ENCODE peak calls at places on chromosomes 1 and 21, in seven cellular contexts. One of them, this sample, is unnamed.

GRCh38 chr1:71285529-71285928 is 204.7 kb upstream of the ZRANB2 start:
- DNase-seq in left lung: no peak
- DNase-seq in breast epithelium: no peak
- DNase-seq in Caco-2: no peak
- DNase-seq in endothelial cell: no peak
- DNase-seq in GM23338: no peak
- DNase-seq in IMR-90: no peak
- DNase-seq in this sample: no peak

GRCh38 chr1:53450225-53450624 is 9.0 kb upstream of the DMRTB1 start:
- DNase-seq in IMR-90: no peak
- DNase-seq in Caco-2: no peak
- DNase-seq in GM23338: peak; percentile 63
- DNase-seq in left lung: no peak
- DNase-seq in endothelial cell: no peak
- DNase-seq in breast epithelium: no peak
- DNase-seq in this sample: no peak

GRCh38 chr1:185393821-185394220 is 76.8 kb upstream of the IVNS1ABP start:
- DNase-seq in Caco-2: no peak
- DNase-seq in breast epithelium: no peak
- DNase-seq in GM23338: no peak
- DNase-seq in IMR-90: no peak
- DNase-seq in left lung: no peak
- DNase-seq in endothelial cell: no peak
- DNase-seq in this sample: no peak

GRCh38 chr1:100398648-100399047 is 46.3 kb downstream of the CDC14A start:
- DNase-seq in Caco-2: no peak
- DNase-seq in IMR-90: no peak
- DNase-seq in GM23338: no peak
- DNase-seq in left lung: no peak
- DNase-seq in breast epithelium: no peak
- DNase-seq in endothelial cell: no peak
- DNase-seq in this sample: no peak

GRCh38 chr1:117366281-117366981 is 818 bp upstream of the MAN1A2 start:
- DNase-seq in IMR-90: peak; percentile 60
- DNase-seq in Caco-2: peak; percentile 86
- DNase-seq in GM23338: peak; percentile 74
- DNase-seq in left lung: peak; percentile 85
- DNase-seq in breast epithelium: peak; percentile 82
- DNase-seq in endothelial cell: peak; percentile 91
- DNase-seq in this sample: peak; percentile 94

GRCh38 chr1:26164036-26164927 is 4.5 kb downstream of the C1orf232 start:
- DNase-seq in Caco-2: peak; percentile 67
- DNase-seq in left lung: no peak
- DNase-seq in GM23338: peak; percentile 86
- DNase-seq in breast epithelium: no peak
- DNase-seq in IMR-90: no peak
- DNase-seq in endothelial cell: peak; percentile 78
- DNase-seq in this sample: peak; percentile 75

GRCh38 chr1:107695341-107695740 is 269.6 kb downstream of the VAV3 start:
- DNase-seq in GM23338: no peak
- DNase-seq in breast epithelium: no peak
- DNase-seq in endothelial cell: no peak
- DNase-seq in Caco-2: no peak
- DNase-seq in IMR-90: no peak
- DNase-seq in left lung: no peak
- DNase-seq in this sample: no peak

GRCh38 chr1:17488977-17489739 is 49.7 kb upstream of the RCC2 start:
- DNase-seq in GM23338: no peak
- DNase-seq in IMR-90: peak; percentile 15
- DNase-seq in breast epithelium: no peak
- DNase-seq in Caco-2: no peak
- DNase-seq in endothelial cell: no peak
- DNase-seq in left lung: no peak
- DNase-seq in this sample: no peak

GRCh38 chr1:25773441-25774125 is 26.4 kb upstream of the SELENON start:
- DNase-seq in endothelial cell: no peak
- DNase-seq in GM23338: no peak
- DNase-seq in left lung: peak; percentile 60
- DNase-seq in Caco-2: peak; percentile 87
- DNase-seq in IMR-90: peak; percentile 12
- DNase-seq in breast epithelium: peak; percentile 71
- DNase-seq in this sample: no peak

GRCh38 chr1:4060850-4061249 is 160.8 kb upstream of the C1orf174 start:
- DNase-seq in IMR-90: no peak
- DNase-seq in GM23338: no peak
- DNase-seq in breast epithelium: no peak
- DNase-seq in endothelial cell: no peak
- DNase-seq in Caco-2: no peak
- DNase-seq in left lung: no peak
- DNase-seq in this sample: no peak

GRCh38 chr21:35646606-35647005 is 413.7 kb downstream of the SETD4 start:
- DNase-seq in endothelial cell: no peak
- DNase-seq in Caco-2: no peak
- DNase-seq in IMR-90: peak; percentile 52
- DNase-seq in GM23338: no peak
- DNase-seq in left lung: no peak
- DNase-seq in breast epithelium: no peak
- DNase-seq in this sample: no peak

GRCh38 chr21:32474179-32475059 is 61.9 kb downstream of the EVA1C start:
- DNase-seq in GM23338: no peak
- DNase-seq in Caco-2: no peak
- DNase-seq in left lung: no peak
- DNase-seq in endothelial cell: no peak
- DNase-seq in breast epithelium: no peak
- DNase-seq in IMR-90: no peak
- DNase-seq in this sample: no peak

GRCh38 chr1:43536864-43537358 is 6.2 kb downstream of the PTPRF start:
- DNase-seq in endothelial cell: no peak
- DNase-seq in IMR-90: no peak
- DNase-seq in breast epithelium: no peak
- DNase-seq in GM23338: no peak
- DNase-seq in Caco-2: no peak
- DNase-seq in left lung: no peak
- DNase-seq in this sample: no peak

GRCh38 chr1:91851130-91852010 is 34.6 kb downstream of the TGFBR3 start:
- DNase-seq in endothelial cell: no peak
- DNase-seq in left lung: peak; percentile 89
- DNase-seq in Caco-2: no peak
- DNase-seq in GM23338: no peak
- DNase-seq in breast epithelium: peak; percentile 77
- DNase-seq in IMR-90: peak; percentile 89
- DNase-seq in this sample: peak; percentile 91

GRCh38 chr21:14403681-14404318 is 20.9 kb upstream of the HSPA13 start:
- DNase-seq in breast epithelium: no peak
- DNase-seq in IMR-90: peak; percentile 45
- DNase-seq in GM23338: peak; percentile 46
- DNase-seq in left lung: no peak
- DNase-seq in Caco-2: peak; percentile 28
- DNase-seq in endothelial cell: no peak
- DNase-seq in this sample: no peak

GRCh38 chr1:81414417-81415087 is 386.2 kb upstream of the ADGRL2 start:
- DNase-seq in GM23338: peak; percentile 83
- DNase-seq in left lung: peak; percentile 44
- DNase-seq in Caco-2: peak; percentile 31
- DNase-seq in endothelial cell: peak; percentile 85
- DNase-seq in breast epithelium: no peak
- DNase-seq in IMR-90: peak; percentile 23
- DNase-seq in this sample: peak; percentile 75

GRCh38 chr1:114345930-114346479 is 165.0 kb downstream of the TRIM33 start:
- DNase-seq in endothelial cell: peak; percentile 13
- DNase-seq in GM23338: peak; percentile 67
- DNase-seq in Caco-2: no peak
- DNase-seq in IMR-90: no peak
- DNase-seq in left lung: no peak
- DNase-seq in breast epithelium: no peak
- DNase-seq in this sample: peak; percentile 63

GRCh38 chr1:62676606-62677356 is 11.4 kb downstream of the DOCK7 start:
- DNase-seq in left lung: no peak
- DNase-seq in endothelial cell: no peak
- DNase-seq in Caco-2: no peak
- DNase-seq in IMR-90: peak; percentile 66
- DNase-seq in breast epithelium: no peak
- DNase-seq in GM23338: peak; percentile 47
- DNase-seq in this sample: no peak

GRCh38 chr1:94942171-94943128 is 15.5 kb upstream of the CNN3 start:
- DNase-seq in Caco-2: peak; percentile 14
- DNase-seq in breast epithelium: no peak
- DNase-seq in left lung: no peak
- DNase-seq in IMR-90: no peak
- DNase-seq in endothelial cell: no peak
- DNase-seq in GM23338: no peak
- DNase-seq in this sample: no peak
- TF ChIP-seq CTCF in Caco-2: no peak
- TF ChIP-seq CTCF in breast epithelium: no peak
- TF ChIP-seq CTCF in left lung: no peak
- TF ChIP-seq CTCF in IMR-90: no peak
- TF ChIP-seq CTCF in endothelial cell: no peak
- TF ChIP-seq CTCF in GM23338: no peak
- TF ChIP-seq CTCF in this sample: no peak

DNA sequence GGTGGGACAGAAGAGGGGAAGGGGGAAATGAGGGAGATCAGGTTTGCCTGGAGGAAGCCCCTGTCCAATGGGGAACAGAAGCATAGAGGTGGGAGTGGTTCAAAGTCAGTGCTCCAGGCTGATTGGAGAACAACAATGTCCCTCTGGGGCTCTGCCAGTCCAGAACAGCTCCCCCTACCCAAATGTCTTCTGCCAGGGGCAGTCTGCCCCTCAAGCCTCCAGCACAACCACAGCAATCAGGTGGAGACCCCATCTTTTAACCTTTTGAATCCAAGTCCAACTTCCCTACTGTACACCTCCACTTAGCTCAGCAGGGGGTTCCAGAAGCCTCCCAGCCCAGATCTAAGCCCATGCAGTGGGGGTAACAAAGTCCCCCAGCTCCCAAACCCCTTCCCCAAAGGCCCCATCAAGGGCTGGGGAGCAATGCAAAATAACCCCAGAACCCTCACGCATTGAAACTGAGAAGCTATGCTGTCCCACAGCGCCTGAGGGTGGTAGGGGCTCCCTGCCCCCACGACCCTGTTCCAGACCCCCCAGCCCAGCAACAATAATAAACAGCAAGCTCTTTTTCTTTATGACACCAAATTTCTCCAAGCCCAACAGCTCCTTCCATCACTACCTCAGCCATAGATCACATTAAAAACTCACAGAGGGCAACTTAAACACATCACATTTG is 3.3 kb downstream of the AHDC1 start:
- DNase-seq in IMR-90: peak; percentile 45
- DNase-seq in GM23338: peak; percentile 75
- DNase-seq in endothelial cell: no peak
- DNase-seq in Caco-2: peak; percentile 23
- DNase-seq in breast epithelium: no peak
- DNase-seq in left lung: no peak
- DNase-seq in this sample: no peak
- TF ChIP-seq CTCF in IMR-90: no peak
- TF ChIP-seq CTCF in GM23338: peak; percentile 41
- TF ChIP-seq CTCF in endothelial cell: no peak
- TF ChIP-seq CTCF in Caco-2: no peak
- TF ChIP-seq CTCF in breast epithelium: no peak
- TF ChIP-seq CTCF in left lung: no peak
- TF ChIP-seq CTCF in this sample: no peak

GRCh38 chr1:46623733-46624695 is 7.4 kb upstream of the MOB3C start:
- DNase-seq in IMR-90: peak; percentile 37
- DNase-seq in endothelial cell: no peak
- DNase-seq in GM23338: no peak
- DNase-seq in Caco-2: no peak
- DNase-seq in breast epithelium: no peak
- DNase-seq in left lung: no peak
- DNase-seq in this sample: no peak

GRCh38 chr1:46618746-46619415 is 2.3 kb upstream of the MOB3C start:
- DNase-seq in GM23338: no peak
- DNase-seq in endothelial cell: no peak
- DNase-seq in left lung: no peak
- DNase-seq in Caco-2: no peak
- DNase-seq in breast epithelium: no peak
- DNase-seq in IMR-90: no peak
- DNase-seq in this sample: no peak

GRCh38 chr1:46621930-46622329 is 5.3 kb upstream of the MOB3C start:
- DNase-seq in left lung: no peak
- DNase-seq in endothelial cell: no peak
- DNase-seq in Caco-2: no peak
- DNase-seq in GM23338: no peak
- DNase-seq in IMR-90: no peak
- DNase-seq in breast epithelium: no peak
- DNase-seq in this sample: no peak

GRCh38 chr1:46619656-46620055 is 3.0 kb upstream of the MOB3C start:
- DNase-seq in IMR-90: no peak
- DNase-seq in left lung: no peak
- DNase-seq in GM23338: no peak
- DNase-seq in Caco-2: no peak
- DNase-seq in endothelial cell: no peak
- DNase-seq in breast epithelium: no peak
- DNase-seq in this sample: no peak

DNA sequence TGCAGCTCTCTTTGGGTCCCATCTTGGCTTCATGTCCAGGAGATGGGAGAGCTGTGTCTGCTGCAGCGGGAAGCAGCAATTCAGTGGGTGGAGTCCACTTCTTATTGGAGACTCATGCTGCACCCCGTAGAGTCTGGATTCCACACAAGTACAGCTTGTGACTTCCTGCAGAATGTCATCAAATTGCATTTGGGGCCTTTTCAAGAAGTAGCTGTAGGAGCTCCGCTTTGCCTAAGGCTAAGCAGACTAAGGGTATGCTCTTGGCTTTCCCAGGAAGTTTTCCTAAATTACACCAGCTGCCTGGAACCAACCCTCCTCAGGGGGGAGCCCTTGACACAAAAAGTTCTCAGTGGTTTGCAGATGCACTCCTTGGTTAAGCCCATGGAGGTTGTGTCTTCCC is 5.7 kb upstream of the MOB3C start:
- DNase-seq in left lung: no peak
- DNase-seq in breast epithelium: no peak
- DNase-seq in endothelial cell: peak; percentile 49
- DNase-seq in GM23338: peak; percentile 76
- DNase-seq in Caco-2: peak; percentile 49
- DNase-seq in IMR-90: peak; percentile 28
- DNase-seq in this sample: no peak
- TF ChIP-seq CTCF in left lung: peak; percentile 19
- TF ChIP-seq CTCF in breast epithelium: no peak
- TF ChIP-seq CTCF in endothelial cell: peak; percentile 42
- TF ChIP-seq CTCF in GM23338: peak; percentile 82
- TF ChIP-seq CTCF in Caco-2: no peak
- TF ChIP-seq CTCF in IMR-90: peak; percentile 52
- TF ChIP-seq CTCF in this sample: peak; percentile 51

DNA sequence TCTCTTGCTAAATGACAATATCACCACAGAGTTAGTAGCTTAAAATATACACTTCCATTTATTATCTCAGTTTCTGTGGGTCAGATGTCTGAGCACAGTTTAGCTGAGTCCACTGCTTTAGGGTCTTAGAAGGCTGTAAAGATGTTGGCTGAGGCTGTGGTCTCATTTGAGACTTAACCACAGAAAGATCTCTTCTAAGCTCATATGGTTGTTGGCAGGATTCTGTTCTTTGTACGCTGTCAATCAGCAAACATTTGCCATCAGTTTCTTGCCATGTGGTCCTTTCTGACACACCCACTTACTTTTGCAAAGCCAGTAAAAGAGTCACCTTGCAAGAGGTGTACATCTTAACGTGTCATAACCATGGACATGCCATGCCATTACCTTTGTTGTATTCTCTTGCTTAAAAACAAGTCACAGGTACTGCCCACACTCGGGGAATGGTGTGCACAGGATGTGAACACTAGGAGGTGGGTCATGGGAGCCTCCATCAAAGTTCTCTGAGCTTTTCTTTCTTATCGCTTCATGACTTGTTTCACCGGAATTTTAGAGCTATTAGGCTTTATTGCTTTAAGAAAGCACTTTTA is 18.7 kb downstream of the DYRK1A start:
- DNase-seq in GM23338: no peak
- DNase-seq in Caco-2: no peak
- DNase-seq in IMR-90: no peak
- DNase-seq in breast epithelium: no peak
- DNase-seq in endothelial cell: no peak
- DNase-seq in left lung: no peak
- DNase-seq in this sample: no peak
- TF ChIP-seq CTCF in GM23338: no peak
- TF ChIP-seq CTCF in Caco-2: no peak
- TF ChIP-seq CTCF in IMR-90: no peak
- TF ChIP-seq CTCF in breast epithelium: no peak
- TF ChIP-seq CTCF in endothelial cell: no peak
- TF ChIP-seq CTCF in left lung: no peak
- TF ChIP-seq CTCF in this sample: no peak

This sample was measured in psoas muscle.